ENCODE peak calls at places on chromosome 4, in six cellular contexts. Q, J, B, R, D and F are unnamed samples.

GRCh38 chr4:16269742-16270522 is 43.7 kb upstream of the TAPT1 start:
- DNase-seq in Q (peak), J (no peak), B (no peak), R (no peak), D (peak), F (no peak)

GRCh38 chr4:80243274-80244018 is 23.0 kb upstream of the FGF5 start:
- DNase-seq in Q (no peak), J (no peak), B (no peak), R (no peak), D (no peak), F (no peak)

GRCh38 chr4:84498203-84499026 is 677 bp downstream of the NKX6-1 start:
- DNase-seq in Q (no peak), J (no peak), B (peak), R (no peak), D (peak), F (peak)

GRCh38 chr4:101981756-101982155 is 191.2 kb downstream of the BANK1 start:
- DNase-seq in Q (no peak), J (no peak), B (no peak), R (no peak), D (no peak), F (no peak)

GRCh38 chr4:107312366-107312765 is 276.3 kb upstream of the DKK2 start:
- DNase-seq in Q (peak), J (no peak), B (no peak), R (no peak), D (no peak), F (no peak)

GRCh38 chr4:52098618-52099017 is 47.5 kb downstream of the SPATA18 start:
- DNase-seq in Q (no peak), J (no peak), B (no peak), R (no peak), D (no peak), F (no peak)

GRCh38 chr4:118351851-118352827 is 664 bp downstream of the PRSS12 start:
- DNase-seq in Q (peak), J (peak), B (peak), R (peak), D (peak), F (peak)

GRCh38 chr4:40325406-40326019 is 9.6 kb upstream of the CHRNA9 start:
- DNase-seq in Q (peak), J (peak), B (no peak), R (peak), D (peak), F (peak)

GRCh38 chr4:84920591-84920990 is 45.9 kb downstream of the WDFY3 start:
- DNase-seq in Q (peak), J (no peak), B (no peak), R (no peak), D (peak), F (no peak)

GRCh38 chr4:83771113-83771705 is 235.3 kb downstream of the GPAT3 start:
- DNase-seq in Q (peak), J (peak), B (peak), R (peak), D (peak), F (peak)

GRCh38 chr4:184406915-184407314 is 67.4 kb downstream of the IRF2 start:
- DNase-seq in Q (no peak), J (no peak), B (no peak), R (no peak), D (peak), F (no peak)

GRCh38 chr4:2299794-2300193 is 37.9 kb upstream of the MXD4 start:
- DNase-seq in Q (no peak), J (no peak), B (no peak), R (no peak), D (no peak), F (no peak)

GRCh38 chr4:94831607-94832006 is 73.9 kb downstream of the BMPR1B start:
- DNase-seq in Q (no peak), J (peak), B (no peak), R (no peak), D (no peak), F (no peak)

GRCh38 chr4:60249784-60250183 is 950.3 kb upstream of the ADGRL3 start:
- DNase-seq in Q (no peak), J (no peak), B (no peak), R (no peak), D (no peak), F (no peak)

GRCh38 chr4:120156115-120156718 is 89.6 kb upstream of the MAD2L1 start:
- DNase-seq in Q (peak), J (peak), B (no peak), R (peak), D (peak), F (peak)

GRCh38 chr4:80226091-80226490 is 28.8 kb downstream of the PRDM8 start:
- DNase-seq in Q (no peak), J (no peak), B (no peak), R (no peak), D (peak), F (no peak)

GRCh38 chr4:145533011-145533410 is 51.4 kb downstream of the SMAD1 start:
- DNase-seq in Q (no peak), J (no peak), B (no peak), R (no peak), D (peak), F (no peak)

GRCh38 chr4:47652092-47652491 is 167.0 kb downstream of the ATP10D start:
- DNase-seq in Q (no peak), J (no peak), B (no peak), R (no peak), D (no peak), F (no peak)

GRCh38 chr4:53688186-53688790 is 97.0 kb upstream of the LNX1 start:
- DNase-seq in Q (peak), J (no peak), B (no peak), R (peak), D (peak), F (peak)

GRCh38 chr4:118770741-118771187 is 65.2 kb downstream of the SEC24D start:
- DNase-seq in Q (no peak), J (no peak), B (no peak), R (no peak), D (no peak), F (no peak)

GRCh38 chr4:103011378-103012025 is 8.0 kb downstream of the SLC9B1 start:
- DNase-seq in Q (no peak), J (no peak), B (no peak), R (no peak), D (peak), F (no peak)

GRCh38 chr4:59818656-59819055 is 1381.5 kb upstream of the ADGRL3 start:
- DNase-seq in Q (no peak), J (no peak), B (no peak), R (peak), D (no peak), F (peak)

DNA sequence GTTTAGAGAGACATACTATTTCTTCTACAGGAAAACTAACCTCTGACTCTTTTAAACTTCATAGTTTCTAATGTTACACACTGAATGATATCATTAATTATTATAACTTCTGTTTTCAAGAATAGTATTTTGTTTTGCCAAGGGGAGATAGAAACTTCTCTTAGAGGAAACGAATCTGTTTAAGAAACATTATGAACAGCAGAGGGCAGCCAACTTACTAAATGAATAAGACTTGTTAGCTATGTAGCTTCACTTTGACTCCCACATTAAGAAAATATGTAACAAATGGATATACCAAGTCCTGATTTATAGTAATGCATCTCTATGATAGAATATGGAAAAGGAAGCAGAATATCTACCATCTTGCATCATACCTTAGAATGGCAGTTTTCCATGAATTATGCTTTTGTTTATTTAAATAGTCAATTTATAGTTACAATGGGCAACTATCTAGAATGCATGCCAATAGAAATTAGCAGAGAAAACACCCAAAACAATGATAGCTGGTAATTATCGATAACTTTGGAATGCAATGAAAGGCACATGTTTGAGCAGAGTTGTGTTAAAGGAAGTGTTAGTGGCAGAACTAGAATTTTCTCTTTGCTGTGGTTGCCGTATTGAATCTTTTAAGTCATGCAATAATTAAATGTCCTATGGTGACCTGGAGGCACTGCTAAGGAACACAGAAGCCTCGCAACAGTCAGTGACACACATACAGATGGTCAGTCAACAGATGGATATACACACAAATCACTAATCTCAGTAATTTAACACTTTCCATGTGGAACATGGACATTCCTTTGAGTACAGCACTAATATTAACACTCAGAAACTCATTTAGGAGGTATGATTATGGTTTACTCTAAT is 105.7 kb upstream of the PDLIM3 start:
- DNase-seq in Q (peak), J (peak), B (no peak), R (peak), D (peak), F (peak)
- TF ChIP-seq CTCF in Q (peak), J (no peak), B (peak), R (peak), D (peak), F (no peak)

DNA sequence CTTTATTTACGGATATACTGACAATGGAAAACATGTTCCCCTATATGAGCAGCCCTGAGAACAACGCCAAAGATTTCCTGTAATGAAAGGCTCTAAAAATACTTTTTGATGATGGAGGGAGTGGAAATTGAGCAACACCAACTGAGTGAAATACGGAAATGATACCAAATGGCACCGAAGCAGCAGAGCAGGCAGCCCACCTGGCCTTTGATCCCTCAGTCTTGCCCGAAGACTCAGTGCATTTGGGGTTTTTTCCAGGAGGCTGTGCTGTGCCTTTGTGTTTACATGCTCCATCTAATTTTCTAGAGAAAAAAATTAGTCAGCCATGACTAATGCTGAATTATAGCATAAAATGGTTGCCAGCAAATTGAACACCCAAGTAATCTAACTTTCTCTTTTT is 169.9 kb upstream of the RBPJ start:
- DNase-seq in Q (no peak), J (no peak), B (no peak), R (no peak), D (peak), F (no peak)
- TF ChIP-seq CTCF in Q (peak), J (no peak), B (no peak), R (no peak), D (peak), F (no peak)

DNA sequence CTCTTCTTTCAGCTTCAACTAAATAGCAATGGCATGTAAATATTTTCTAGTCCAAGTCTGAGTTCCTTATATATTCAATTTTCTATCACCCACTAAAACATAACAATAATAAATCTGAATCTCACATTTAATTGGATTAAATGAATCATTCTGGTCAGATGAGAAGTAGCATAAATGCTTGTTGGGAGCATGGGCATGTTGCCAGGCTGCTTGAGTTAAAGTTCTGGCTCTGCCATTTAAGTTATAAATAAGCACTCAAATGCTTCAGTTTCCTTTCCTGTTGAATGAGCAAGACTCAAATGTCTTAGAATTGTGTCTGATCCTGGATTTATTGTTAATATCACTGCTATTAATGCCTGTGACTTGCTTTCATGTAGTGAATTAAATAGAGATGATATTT is 496.3 kb downstream of the STPG2 start:
- DNase-seq in Q (peak), J (no peak), B (no peak), R (no peak), D (peak), F (no peak)
- TF ChIP-seq CTCF in Q (no peak), J (no peak), B (no peak), R (no peak), D (no peak), F (no peak)

DNA sequence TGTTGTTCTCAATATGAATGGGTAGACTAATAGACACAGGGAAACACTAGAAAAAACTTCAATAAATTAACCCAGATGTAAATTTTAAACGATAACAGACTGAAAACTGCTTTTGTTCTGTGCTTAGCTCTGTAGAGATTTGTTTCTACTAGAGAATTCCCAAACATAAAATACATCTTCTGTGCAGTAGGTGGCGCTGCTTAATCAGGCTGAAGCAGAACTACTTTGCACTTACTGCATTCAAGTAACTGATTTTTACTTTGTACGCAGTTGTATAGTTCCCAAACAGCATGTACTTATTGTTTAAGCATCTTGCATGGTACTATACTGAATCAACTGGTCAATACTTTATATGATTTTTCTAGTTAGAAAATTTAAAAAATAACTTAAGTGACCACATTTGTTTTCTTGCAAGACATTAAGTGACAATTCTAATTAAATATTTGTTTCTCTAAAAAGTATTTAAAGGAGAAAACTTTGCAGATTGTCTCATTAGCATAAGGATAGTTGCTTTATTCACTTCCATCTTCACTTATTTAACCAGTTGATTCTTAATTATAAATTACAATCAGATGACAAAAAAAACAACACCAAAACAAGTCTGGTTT is 490.6 kb downstream of the IL15 start:
- DNase-seq in Q (peak), J (peak), B (peak), R (peak), D (peak), F (peak)
- TF ChIP-seq CTCF in Q (peak), J (peak), B (peak), R (peak), D (peak), F (peak)

DNA sequence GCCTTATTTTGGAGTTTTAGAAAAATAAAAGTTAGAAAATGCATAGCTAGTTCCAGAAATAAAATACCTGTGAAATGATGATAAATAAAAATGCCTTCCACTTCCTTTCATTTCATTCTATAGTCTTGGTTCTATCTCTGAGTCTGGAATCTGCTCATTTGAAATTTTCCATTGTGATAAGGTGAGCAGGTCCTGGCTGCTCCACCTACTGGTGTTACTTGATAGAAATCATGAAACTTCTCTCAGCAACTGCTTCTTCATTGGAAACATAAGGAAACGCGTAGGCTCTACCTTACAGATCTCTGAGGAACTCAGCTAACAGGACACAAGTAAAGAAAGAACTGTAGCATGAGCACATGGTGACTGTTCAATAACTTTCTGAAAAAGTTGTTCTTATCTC is 141.8 kb downstream of the DCHS2 start:
- DNase-seq in Q (peak), J (no peak), B (no peak), R (no peak), D (no peak), F (peak)
- TF ChIP-seq CTCF in Q (peak), J (peak), B (peak), R (peak), D (peak), F (peak)

GRCh38 chr4:73244941-73245601 is 13.5 kb downstream of the ANKRD17 start:
- DNase-seq in Q (no peak), J (no peak), B (no peak), R (no peak), D (no peak), F (no peak)
- TF ChIP-seq CTCF in Q (no peak), J (no peak), B (no peak), R (no peak), D (no peak), F (no peak)

GRCh38 chr4:161254375-161254774 is 909.4 kb downstream of the FSTL5 start:
- DNase-seq in Q (no peak), J (no peak), B (no peak), R (no peak), D (no peak), F (no peak)

GRCh38 chr4:161256172-161256571 is 907.6 kb downstream of the FSTL5 start:
- DNase-seq in Q (no peak), J (no peak), B (no peak), R (no peak), D (peak), F (no peak)

GRCh38 chr4:161252520-161253141 is 911.2 kb downstream of the FSTL5 start:
- DNase-seq in Q (no peak), J (peak), B (no peak), R (peak), D (peak), F (peak)

GRCh38 chr4:161260819-161261218 is 903.0 kb downstream of the FSTL5 start:
- DNase-seq in Q (no peak), J (no peak), B (no peak), R (no peak), D (no peak), F (no peak)

DNA sequence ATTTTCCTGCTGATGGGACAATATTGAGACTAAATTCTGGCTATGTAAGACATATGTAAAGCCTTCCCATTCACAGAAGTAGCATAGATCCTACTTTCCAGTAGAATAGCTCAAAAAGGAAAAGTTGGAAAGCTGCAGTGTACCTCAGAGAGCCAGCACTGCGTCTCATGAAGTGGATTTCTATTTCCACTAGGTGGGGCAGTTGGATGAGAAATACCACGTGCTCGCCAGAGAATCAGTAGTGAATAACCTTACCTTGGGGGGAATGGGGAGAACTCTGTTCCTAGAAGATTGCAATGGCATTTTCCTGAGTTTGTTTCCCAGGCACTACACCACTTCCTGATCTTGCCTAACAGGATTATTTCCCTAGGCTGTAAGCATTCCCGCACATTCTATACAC is 907.1 kb downstream of the FSTL5 start:
- DNase-seq in Q (no peak), J (peak), B (no peak), R (no peak), D (no peak), F (no peak)
- TF ChIP-seq CTCF in Q (peak), J (peak), B (peak), R (peak), D (no peak), F (no peak)

GRCh38 chr4:8453957-8454356 is 13.4 kb downstream of the TRMT44 start:
- DNase-seq in Q (no peak), J (no peak), B (no peak), R (no peak), D (no peak), F (no peak)

GRCh38 chr4:8451440-8452182 is 11.0 kb downstream of the TRMT44 start:
- DNase-seq in Q (no peak), J (no peak), B (no peak), R (no peak), D (no peak), F (no peak)
- TF ChIP-seq CTCF in Q (no peak), J (no peak), B (no peak), R (no peak), D (no peak), F (no peak)

GRCh38 chr4:113762061-113762850 is 718 bp upstream of the CAMK2D start:
- DNase-seq in Q (peak), J (peak), B (peak), R (peak), D (peak), F (peak)
- TF ChIP-seq CTCF in Q (no peak), J (no peak), B (no peak), R (no peak), D (no peak), F (no peak)

DNA sequence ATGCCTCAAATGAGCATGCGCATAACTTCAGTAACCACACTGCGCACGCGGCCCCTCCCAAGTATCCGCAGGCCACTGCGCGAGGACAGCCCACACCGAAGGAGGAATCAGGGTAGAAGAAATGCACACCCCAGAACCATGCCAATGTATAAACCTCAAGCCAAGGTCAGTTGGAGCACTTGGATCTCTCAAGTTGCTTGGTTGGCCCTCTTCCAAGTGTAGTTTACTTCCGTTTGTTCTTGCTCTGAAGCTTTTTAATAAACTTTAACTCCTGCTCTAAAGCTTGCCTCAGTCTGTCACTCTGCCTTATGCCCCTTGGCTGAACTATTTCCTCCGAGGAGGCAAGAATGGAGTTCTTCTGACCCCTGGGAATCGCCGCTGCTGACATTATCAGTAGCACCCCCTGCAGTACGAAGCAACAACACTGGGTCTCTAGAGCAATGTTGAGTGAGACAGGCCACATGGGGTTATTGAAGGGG is 22.0 kb upstream of the SPINK2 start:
- DNase-seq in Q (no peak), J (no peak), B (peak), R (no peak), D (no peak), F (no peak)
- TF ChIP-seq CTCF in Q (peak), J (no peak), B (peak), R (no peak), D (no peak), F (no peak)